ENCODE peak calls at places on chromosome 20, in eight cellular contexts. L, Y, D, R, P, Z, F and U are unnamed samples.

GRCh38 chr20:31608256-31608980 is 3.3 kb downstream of the ID1 start:
- DNase-seq in L (no peak), Y (peak), D (no peak), R (peak), P (no peak), Z (peak), F (no peak), U (peak)

GRCh38 chr20:61556116-61556515 is 304.1 kb downstream of the CDH4 start:
- DNase-seq in L (no peak), Y (peak), D (no peak), R (peak), P (no peak), Z (peak), F (no peak), U (peak)

GRCh38 chr20:60108397-60108796 is 150.2 kb downstream of the CDH26 start:
- DNase-seq in L (no peak), Y (no peak), D (no peak), R (no peak), P (no peak), Z (peak), F (no peak), U (no peak)

GRCh38 chr20:63128956-63129355 is 87.0 kb downstream of the YTHDF1 start:
- DNase-seq in L (no peak), Y (no peak), D (no peak), R (no peak), P (no peak), Z (no peak), F (no peak), U (no peak)

GRCh38 chr20:21124190-21124589 is 1.7 kb upstream of the KIZ start:
- DNase-seq in L (no peak), Y (no peak), D (no peak), R (no peak), P (no peak), Z (no peak), F (no peak), U (no peak)

GRCh38 chr20:62337558-62338293 is 29.4 kb downstream of the LAMA5 start:
- DNase-seq in L (no peak), Y (no peak), D (no peak), R (no peak), P (no peak), Z (no peak), F (no peak), U (no peak)

GRCh38 chr20:38755324-38755910 is 7.2 kb downstream of the ACTR5 start:
- DNase-seq in L (no peak), Y (no peak), D (no peak), R (no peak), P (no peak), Z (no peak), F (no peak), U (no peak)

GRCh38 chr20:36817496-36817895 is 43.9 kb upstream of the DSN1 start:
- DNase-seq in L (no peak), Y (no peak), D (no peak), R (no peak), P (no peak), Z (no peak), F (peak), U (no peak)

GRCh38 chr20:11901127-11901526 is 16.6 kb upstream of the BTBD3 start:
- DNase-seq in L (no peak), Y (peak), D (no peak), R (peak), P (no peak), Z (peak), F (no peak), U (peak)

GRCh38 chr20:48624315-48625020 is 203.3 kb downstream of the PREX1 start:
- DNase-seq in L (no peak), Y (no peak), D (no peak), R (no peak), P (no peak), Z (no peak), F (no peak), U (no peak)

GRCh38 chr20:8414611-8415274 is 282.7 kb downstream of the PLCB1 start:
- DNase-seq in L (no peak), Y (peak), D (no peak), R (peak), P (no peak), Z (peak), F (no peak), U (peak)

GRCh38 chr20:1876217-1876921 is 18.8 kb upstream of the SIRPA start:
- DNase-seq in L (no peak), Y (peak), D (no peak), R (peak), P (no peak), Z (no peak), F (no peak), U (no peak)

GRCh38 chr20:39378781-39379180 is 416.6 kb downstream of the DHX35 start:
- DNase-seq in L (no peak), Y (no peak), D (no peak), R (no peak), P (no peak), Z (no peak), F (no peak), U (no peak)

GRCh38 chr20:21520702-21521595 is 7.1 kb upstream of the NKX2-2 start:
- DNase-seq in L (no peak), Y (peak), D (no peak), R (no peak), P (no peak), Z (no peak), F (no peak), U (no peak)

GRCh38 chr20:24160563-24161355 is 172.2 kb upstream of the GGTLC1 start:
- DNase-seq in L (peak), Y (peak), D (no peak), R (peak), P (no peak), Z (peak), F (peak), U (peak)

GRCh38 chr20:45779011-45779915 is 12.4 kb downstream of the WFDC3 start:
- DNase-seq in L (no peak), Y (peak), D (no peak), R (peak), P (no peak), Z (peak), F (no peak), U (peak)

GRCh38 chr20:33793011-33793931 is 17.9 kb upstream of the CHMP4B start:
- DNase-seq in L (no peak), Y (no peak), D (no peak), R (no peak), P (no peak), Z (no peak), F (no peak), U (no peak)